ENCODE peak calls at places on chromosomes 1 and 21, in five cellular contexts. R is tibial nerve; B is cardiac muscle cell; M is left ventricle myocardium inferior; T is CD8-positive, alpha-beta memory T cell. Q is an unnamed sample.

GRCh38 chr1:21379571-21379970 is 60.4 kb upstream of the NBPF3 start:
- DNase-seq in R (no peak), T (no peak), B (no peak), M (no peak), Q (no peak)

GRCh38 chr1:76782777-76783176 is 84.5 kb upstream of the ST6GALNAC5 start:
- DNase-seq in M (no peak), B (no peak), R (no peak), T (no peak), Q (no peak)

GRCh38 chr1:175208773-175209492 is 16.4 kb upstream of the KIAA0040 start:
- DNase-seq in B (no peak), R (no peak), T (peak; percentile 11), M (no peak), Q (peak; percentile 80)

GRCh38 chr1:228488818-228489674 is 1.9 kb downstream of the RNF187 start:
- DNase-seq in R (no peak), T (no peak), B (no peak), M (no peak), Q (no peak)

GRCh38 chr1:27973771-27974452 is 14.1 kb downstream of the XKR8 start:
- DNase-seq in R (no peak), B (no peak), T (no peak), M (no peak), Q (no peak)

GRCh38 chr1:183989078-183989577 is 48.4 kb downstream of the COLGALT2 start:
- DNase-seq in T (no peak), R (no peak), B (no peak), M (peak; percentile 50), Q (no peak)

GRCh38 chr1:212157252-212157651 is 121.7 kb downstream of the DTL start:
- DNase-seq in M (no peak), R (no peak), T (no peak), B (no peak), Q (no peak)

GRCh38 chr1:94199398-94199797 is 38.0 kb downstream of the ARHGAP29 start:
- DNase-seq in M (no peak), R (no peak), B (no peak), T (no peak), Q (no peak)

GRCh38 chr1:20192364-20192763 is 6.0 kb upstream of the PLA2G2C start:
- DNase-seq in B (no peak), R (no peak), T (no peak), M (no peak), Q (no peak)

GRCh38 chr1:217892750-217893149 is 261.6 kb downstream of the SPATA17 start:
- DNase-seq in B (no peak), M (no peak), T (no peak), R (no peak), Q (no peak)

GRCh38 chr1:22471610-22472009 is 20.0 kb downstream of the ZBTB40 start:
- DNase-seq in M (no peak), B (no peak), R (no peak), T (no peak), Q (no peak)

GRCh38 chr21:35697321-35697808 is 363.0 kb downstream of the SETD4 start:
- DNase-seq in R (peak; percentile 76), B (peak; percentile 92), T (no peak), M (peak; percentile 66), Q (no peak)

GRCh38 chr1:30927448-30927847 is 18.9 kb upstream of the SDC3 start:
- DNase-seq in T (no peak), R (no peak), B (no peak), M (no peak), Q (no peak)

GRCh38 chr1:44801491-44802305 is 1.5 kb downstream of the PLK3 start:
- DNase-seq in M (peak; percentile 20), R (no peak), B (no peak), T (no peak), Q (peak; percentile 43)

GRCh38 chr1:10765734-10766478 is 30.5 kb downstream of the CASZ1 start:
- DNase-seq in B (no peak), R (no peak), T (no peak), M (no peak), Q (no peak)

GRCh38 chr1:154639876-154640275 is 31.9 kb upstream of the ADAR start:
- DNase-seq in R (no peak), B (no peak), M (no peak), T (no peak), Q (no peak)

GRCh38 chr21:34933609-34934345 is 115.3 kb downstream of the RUNX1 start:
- DNase-seq in M (no peak), B (no peak), R (no peak), T (no peak), Q (peak; percentile 90)

GRCh38 chr1:117599286-117599685 is 6.6 kb upstream of the TENT5C start:
- DNase-seq in B (no peak), R (no peak), T (no peak), M (no peak), Q (no peak)

GRCh38 chr1:97093742-97094141 is 372.2 kb downstream of the PTBP2 start:
- DNase-seq in M (no peak), R (no peak), T (no peak), B (no peak), Q (no peak)

GRCh38 chr1:218674280-218674773 is 329.2 kb downstream of the TGFB2 start:
- DNase-seq in T (no peak), M (peak; percentile 14), B (peak; percentile 91), R (peak; percentile 14), Q (no peak)

GRCh38 chr21:26137379-26138060 is 33.0 kb downstream of the APP start:
- DNase-seq in R (no peak), B (no peak), M (no peak), T (no peak), Q (no peak)

GRCh38 chr1:86016076-86016746 is 140.4 kb downstream of the COL24A1 start:
- DNase-seq in B (no peak), R (no peak), T (no peak), M (no peak), Q (no peak)

GRCh38 chr1:42639116-42639515 is 19.1 kb upstream of the PPIH start:
- DNase-seq in R (no peak), T (no peak), M (no peak), B (no peak), Q (no peak)

GRCh38 chr1:32755810-32756159 is 53.2 kb upstream of the SYNC start:
- DNase-seq in B (no peak), M (no peak), R (no peak), T (no peak), Q (no peak)
- H3K4me1 ChIP-seq in B (peaks cover 32% of the 10 kb centered on the region), M (peaks cover 37% of the 10 kb centered on the region), R (no peaks in the 10 kb centered on the region), T (peaks cover 30% of the 10 kb centered on the region), Q (peaks cover 16% of the 10 kb centered on the region)

DNA sequence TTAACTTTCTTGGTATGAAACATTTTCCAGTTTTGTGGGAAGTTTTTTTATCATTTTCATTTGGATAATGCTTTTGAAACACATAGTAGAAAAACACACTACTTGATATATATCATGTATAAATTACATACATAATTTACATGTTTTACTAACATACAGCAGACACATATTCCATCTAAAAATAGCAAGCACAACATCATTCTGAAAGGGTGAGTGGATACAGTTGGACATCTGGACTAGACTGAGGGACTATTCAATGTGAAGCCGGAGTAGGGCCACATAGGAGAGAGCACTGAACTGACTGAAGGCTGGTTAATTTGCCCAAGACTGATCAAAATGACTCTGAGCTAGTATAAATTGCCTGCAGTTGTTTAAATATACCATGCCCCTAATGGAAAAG is 11.7 kb downstream of the CDKN2C start:
- DNase-seq in B (no peak), R (no peak), T (no peak), M (no peak), Q (no peak)
- H3K27ac ChIP-seq in B (no peak overlapping the region), R (peak overlapping the region; percentile 49), T (no peak overlapping the region), M (peak overlapping the region; percentile 99), Q (no peak overlapping the region)

GRCh38 chr1:99502400-99502799 is 143.5 kb upstream of the PALMD start:
- DNase-seq in M (no peak), R (no peak), B (no peak), T (no peak), Q (no peak)

GRCh38 chr1:99503276-99503747 is 142.6 kb upstream of the PALMD start:
- DNase-seq in M (no peak), R (peak; percentile 26), T (no peak), B (peak; percentile 55), Q (no peak)

GRCh38 chr1:99506631-99507030 is 139.3 kb upstream of the PALMD start:
- DNase-seq in T (no peak), M (no peak), B (no peak), R (no peak), Q (no peak)

GRCh38 chr1:99501871-99502270 is 144.0 kb upstream of the PALMD start:
- DNase-seq in M (no peak), B (no peak), R (no peak), T (no peak), Q (no peak)

GRCh38 chr1:99504287-99504686 is 141.6 kb upstream of the PALMD start:
- DNase-seq in M (no peak), T (no peak), R (no peak), B (no peak), Q (no peak)
- H3K9me3 ChIP-seq in M (no peaks in the 10 kb centered on the region), T (no peaks in the 10 kb centered on the region), R (no peaks in the 10 kb centered on the region), B (no peaks in the 10 kb centered on the region), Q (no peaks in the 10 kb centered on the region)

GRCh38 chr1:26399034-26399433 is 11.6 kb upstream of the LIN28A start:
- DNase-seq in T (no peak), M (no peak), R (no peak), B (no peak), Q (no peak)
- H3K4me1 ChIP-seq in T (no peaks in the 10 kb centered on the region), M (no peaks in the 10 kb centered on the region), R (no peaks in the 10 kb centered on the region), B (no peaks in the 10 kb centered on the region), Q (no peaks in the 10 kb centered on the region)

Q was measured in CD4-positive, CD25-positive, alpha-beta regulatory T cell.